ENCODE peak calls at places on chromosomes 3 and 15, in ten cellular contexts. Z is heart right ventricle; D is pancreas; U is hepatocyte; X is GM23338; V is gastrocnemius medialis; H is endothelial cell of umbilical vein; E is fibroblast of lung; K is SK-N-SH; Q is effector memory CD4-positive, alpha-beta T cell. S is an unnamed sample.

GRCh38 chr3:136952292-136952691 is 5.5 kb upstream of the IL20RB start:
- DNase-seq in U (no peak), E (peak; percentile 53), V (no peak), Q (no peak), K (no peak), X (no peak), H (no peak), D (no peak), Z (no peak), S (no peak)

GRCh38 chr15:91465696-91466095 is 365.6 kb downstream of the SV2B start:
- DNase-seq in Z (no peak), U (no peak), X (no peak), Q (no peak), V (no peak), K (no peak), H (no peak), D (no peak), E (no peak), S (no peak)

GRCh38 chr3:157051625-157052024 is 108.3 kb downstream of the CCNL1 start:
- DNase-seq in V (no peak), D (no peak), Z (no peak), E (no peak), K (no peak), X (no peak), H (no peak), U (no peak), Q (no peak), S (no peak)

GRCh38 chr15:62895139-62895866 is 147.2 kb upstream of the TPM1 start:
- DNase-seq in Z (peak; percentile 51), D (no peak), E (peak; percentile 95), K (no peak), H (peak; percentile 95), X (no peak), Q (no peak), U (no peak), V (no peak), S (no peak)

GRCh38 chr15:69515508-69516290 is 63.1 kb downstream of the RPLP1 start:
- DNase-seq in K (no peak), V (no peak), D (no peak), U (no peak), E (no peak), Q (no peak), X (no peak), Z (no peak), H (no peak), S (no peak)

GRCh38 chr3:149152420-149152819 is 23.0 kb downstream of the HPS3 start:
- DNase-seq in X (no peak), V (no peak), K (no peak), H (no peak), U (no peak), Q (no peak), E (peak; percentile 79), D (no peak), Z (no peak), S (no peak)

GRCh38 chr3:134328147-134328591 is 46.1 kb downstream of the AMOTL2 start:
- DNase-seq in Z (no peak), D (no peak), K (no peak), U (no peak), V (no peak), E (peak; percentile 98), H (no peak), Q (no peak), X (no peak), S (peak; percentile 89)

GRCh38 chr3:152937234-152937633 is 102.3 kb downstream of the P2RY1 start:
- DNase-seq in V (no peak), D (no peak), E (no peak), X (no peak), Z (no peak), Q (no peak), H (no peak), K (no peak), U (no peak), S (peak; percentile 36)

GRCh38 chr15:58458076-58458475 is 26.3 kb downstream of the LIPC start:
- DNase-seq in D (no peak), H (peak; percentile 81), V (no peak), U (peak; percentile 54), Z (peak; percentile 42), Q (no peak), X (no peak), E (no peak), K (no peak), S (peak; percentile 23)

GRCh38 chr15:58452775-58453174 is 21.0 kb downstream of the LIPC start:
- DNase-seq in H (no peak), K (no peak), D (no peak), E (no peak), V (no peak), Z (no peak), Q (no peak), U (no peak), X (no peak), S (no peak)

GRCh38 chr15:58453931-58454793 is 22.4 kb downstream of the LIPC start:
- DNase-seq in Q (no peak), H (no peak), K (no peak), U (no peak), Z (no peak), E (no peak), V (no peak), D (no peak), X (no peak), S (no peak)

GRCh38 chr15:58457466-58457965 is 25.7 kb downstream of the LIPC start:
- DNase-seq in H (no peak), V (no peak), Q (no peak), X (no peak), E (peak; percentile 85), D (no peak), U (no peak), Z (no peak), K (no peak), S (no peak)

DNA sequence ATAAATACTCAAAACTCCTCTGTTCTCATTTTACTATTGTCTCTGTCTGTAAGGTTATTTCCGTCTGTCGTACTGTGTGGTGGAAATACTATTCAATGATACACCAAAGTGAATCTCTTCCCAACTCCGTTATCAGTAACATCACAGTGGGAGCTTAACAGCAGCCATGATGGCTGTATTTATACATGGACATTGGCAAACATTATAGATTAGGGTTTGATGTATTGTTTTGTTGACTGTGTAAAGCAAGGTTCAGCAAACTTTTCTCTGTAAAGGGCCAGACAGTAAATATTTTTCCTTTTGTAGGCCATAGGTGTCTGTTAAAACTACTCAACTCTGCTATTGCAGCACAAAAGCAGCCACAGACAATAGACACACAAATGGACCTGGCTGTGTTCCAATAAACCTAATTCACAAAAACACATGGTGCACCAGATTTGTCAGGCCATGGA is 23.2 kb downstream of the LIPC start:
- DNase-seq in D (no peak), U (no peak), X (no peak), K (no peak), E (no peak), H (peak; percentile 48), Q (no peak), V (no peak), Z (no peak), S (no peak)
- H3K27ac ChIP-seq in D (no peak overlapping the region), U (no peak overlapping the region), X (no peak overlapping the region), K (no peak overlapping the region), E (no peak overlapping the region), H (no peak overlapping the region), Q (no peak overlapping the region), V (no peak overlapping the region), Z (no peak overlapping the region), S (no peak overlapping the region)

GRCh38 chr3:99789322-99789721 is 28.3 kb upstream of the CMSS1 start:
- DNase-seq in U (peak; percentile 64), K (peak; percentile 62), H (peak; percentile 68), D (no peak), Q (no peak), Z (peak; percentile 30), E (peak; percentile 62), X (peak; percentile 51), V (no peak), S (peak; percentile 86)

GRCh38 chr3:99795573-99795972 is 22.1 kb upstream of the CMSS1 start:
- DNase-seq in Z (no peak), K (no peak), H (no peak), Q (no peak), D (no peak), V (no peak), X (no peak), U (no peak), E (no peak), S (no peak)

GRCh38 chr3:99799420-99799819 is 18.2 kb upstream of the CMSS1 start:
- DNase-seq in X (no peak), Z (no peak), K (no peak), D (no peak), E (no peak), H (no peak), Q (no peak), U (no peak), V (no peak), S (no peak)

DNA sequence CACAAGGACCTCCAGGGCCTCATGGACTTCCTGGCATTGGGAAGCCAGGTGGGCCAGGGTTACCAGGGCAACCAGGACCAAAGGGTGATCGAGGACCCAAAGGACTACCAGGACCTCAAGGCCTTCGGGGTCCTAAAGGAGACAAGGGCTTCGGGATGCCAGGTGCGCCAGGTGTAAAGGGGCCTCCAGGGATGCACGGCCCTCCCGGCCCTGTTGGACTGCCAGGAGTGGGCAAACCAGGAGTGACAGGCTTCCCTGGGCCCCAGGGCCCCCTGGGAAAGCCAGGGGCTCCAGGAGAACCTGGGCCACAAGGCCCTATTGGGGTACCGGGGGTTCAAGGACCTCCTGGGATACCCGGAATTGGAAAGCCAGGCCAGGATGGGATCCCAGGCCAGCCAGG is 23.2 kb upstream of the CMSS1 start:
- DNase-seq in X (no peak), D (no peak), V (no peak), U (no peak), H (no peak), K (no peak), Z (no peak), E (no peak), Q (no peak), S (no peak)
- H3K36me3 ChIP-seq in X (no peaks in the 10 kb centered on the region), D (no peaks in the 10 kb centered on the region), V (no peaks in the 10 kb centered on the region), U (no peaks in the 10 kb centered on the region), H (peaks cover 17% of the 10 kb centered on the region), K (no peaks in the 10 kb centered on the region), Z (no peaks in the 10 kb centered on the region), E (peaks cover 2% of the 10 kb centered on the region), Q (no peaks in the 10 kb centered on the region), S (no peaks in the 10 kb centered on the region)

GRCh38 chr15:95556225-95556624 is 774.3 kb upstream of the NR2F2 start:
- DNase-seq in E (peak; percentile 23), X (no peak), U (no peak), D (no peak), V (no peak), H (no peak), Z (no peak), Q (no peak), K (no peak), S (peak; percentile 59)

GRCh38 chr15:95558916-95559315 is 771.6 kb upstream of the NR2F2 start:
- DNase-seq in E (no peak), Q (no peak), U (no peak), Z (no peak), K (no peak), H (no peak), X (no peak), V (no peak), D (no peak), S (no peak)

GRCh38 chr15:95556866-95557225 is 773.7 kb upstream of the NR2F2 start:
- DNase-seq in H (peak; percentile 93), V (no peak), D (no peak), E (peak; percentile 88), K (no peak), Q (no peak), U (peak; percentile 18), Z (peak; percentile 15), X (peak; percentile 13), S (peak; percentile 57)

GRCh38 chr15:95558131-95558530 is 772.4 kb upstream of the NR2F2 start:
- DNase-seq in D (no peak), K (no peak), E (peak; percentile 37), V (no peak), X (no peak), U (no peak), Q (no peak), H (peak; percentile 70), Z (no peak), S (no peak)

GRCh38 chr15:95557226-95558046 is 773.1 kb upstream of the NR2F2 start:
- DNase-seq in D (no peak), Q (no peak), U (peak; percentile 76), K (no peak), Z (no peak), V (no peak), E (peak; percentile 96), H (peak; percentile 96), X (no peak), S (peak; percentile 93)
- H3K27ac ChIP-seq in D (no peak overlapping the region), Q (no peak overlapping the region), U (peak overlapping the region; percentile 65), K (peak overlapping the region; percentile 96), Z (peak overlapping the region; percentile 20), V (peak overlapping the region; percentile 9), E (peak overlapping the region; percentile 66), H (peak overlapping the region; percentile 100), X (no peak overlapping the region), S (no peak overlapping the region)

GRCh38 chr3:129352045-129352444 is 73.4 kb downstream of the HMCES start:
- DNase-seq in Q (no peak), K (no peak), E (no peak), Z (no peak), D (no peak), V (no peak), H (no peak), U (no peak), X (peak; percentile 78), S (no peak)

GRCh38 chr3:129348734-129349133 is 70.1 kb downstream of the HMCES start:
- DNase-seq in H (no peak), E (no peak), D (no peak), V (no peak), K (no peak), X (no peak), Z (no peak), Q (no peak), U (no peak), S (no peak)

GRCh38 chr3:129346690-129347440 is 68.2 kb downstream of the HMCES start:
- DNase-seq in H (no peak), U (no peak), X (no peak), Z (no peak), K (no peak), D (no peak), Q (no peak), E (no peak), V (no peak), S (no peak)

GRCh38 chr3:129347446-129347845 is 68.8 kb downstream of the HMCES start:
- DNase-seq in K (no peak), D (no peak), U (no peak), X (no peak), V (no peak), Q (no peak), H (no peak), E (no peak), Z (no peak), S (no peak)

GRCh38 chr3:129349791-129350190 is 71.1 kb downstream of the HMCES start:
- DNase-seq in X (no peak), Z (no peak), K (no peak), V (no peak), U (no peak), H (no peak), Q (no peak), E (no peak), D (no peak), S (no peak)
- H3K36me3 ChIP-seq in X (no peaks in the 10 kb centered on the region), Z (no peaks in the 10 kb centered on the region), K (no peaks in the 10 kb centered on the region), V (no peaks in the 10 kb centered on the region), U (no peaks in the 10 kb centered on the region), H (no peaks in the 10 kb centered on the region), Q (no peaks in the 10 kb centered on the region), E (no peaks in the 10 kb centered on the region), D (no peaks in the 10 kb centered on the region), S (no peaks in the 10 kb centered on the region)